ENCODE peak calls at places on chromosomes 7 and 10, in four cellular contexts. X, B, J and G are unnamed samples.

GRCh38 chr7:130063036-130063435 is 7.3 kb upstream of the KLHDC10 start:
- DNase-seq in X (peak), J (peak), B (peak), G (peak)

GRCh38 chr7:82859106-82859850 is 303.4 kb downstream of the PCLO start:
- DNase-seq in B (no peak), J (no peak), X (no peak), G (peak)

GRCh38 chr10:14758994-14759664 is 15.6 kb downstream of the FAM107B start:
- DNase-seq in J (no peak), B (peak), X (no peak), G (no peak)

GRCh38 chr10:29951441-29951931 is 107.9 kb downstream of the JCAD start:
- DNase-seq in B (no peak), X (peak), J (peak), G (peak)

GRCh38 chr7:143514995-143515735 is 37.5 kb downstream of the TAS2R41 start:
- DNase-seq in J (no peak), X (peak), B (no peak), G (peak)

GRCh38 chr7:131232768-131233167 is 94.9 kb upstream of the MKLN1 start:
- DNase-seq in X (no peak), J (no peak), B (no peak), G (no peak)

GRCh38 chr7:128364166-128364565 is 2.7 kb upstream of the PRRT4 start:
- DNase-seq in B (no peak), J (no peak), X (no peak), G (no peak)

GRCh38 chr7:48438196-48438595 is 266.9 kb downstream of the ABCA13 start:
- DNase-seq in J (peak), X (no peak), B (no peak), G (peak)

GRCh38 chr10:97277551-97277950 is 14.9 kb downstream of the ARHGAP19 start:
- DNase-seq in B (no peak), J (no peak), X (no peak), G (no peak)

GRCh38 chr10:6140965-6141295 is 52.1 kb downstream of the RBM17 start:
- DNase-seq in J (no peak), B (no peak), X (no peak), G (no peak)

GRCh38 chr10:6141296-6142151 is 52.7 kb downstream of the RBM17 start:
- DNase-seq in J (peak), B (no peak), X (peak), G (peak)

GRCh38 chr10:6139470-6139869 is 50.6 kb downstream of the RBM17 start:
- DNase-seq in X (no peak), B (no peak), J (no peak), G (no peak)

GRCh38 chr10:6138456-6138855 is 49.6 kb downstream of the RBM17 start:
- DNase-seq in B (no peak), J (no peak), X (no peak), G (no peak)

DNA sequence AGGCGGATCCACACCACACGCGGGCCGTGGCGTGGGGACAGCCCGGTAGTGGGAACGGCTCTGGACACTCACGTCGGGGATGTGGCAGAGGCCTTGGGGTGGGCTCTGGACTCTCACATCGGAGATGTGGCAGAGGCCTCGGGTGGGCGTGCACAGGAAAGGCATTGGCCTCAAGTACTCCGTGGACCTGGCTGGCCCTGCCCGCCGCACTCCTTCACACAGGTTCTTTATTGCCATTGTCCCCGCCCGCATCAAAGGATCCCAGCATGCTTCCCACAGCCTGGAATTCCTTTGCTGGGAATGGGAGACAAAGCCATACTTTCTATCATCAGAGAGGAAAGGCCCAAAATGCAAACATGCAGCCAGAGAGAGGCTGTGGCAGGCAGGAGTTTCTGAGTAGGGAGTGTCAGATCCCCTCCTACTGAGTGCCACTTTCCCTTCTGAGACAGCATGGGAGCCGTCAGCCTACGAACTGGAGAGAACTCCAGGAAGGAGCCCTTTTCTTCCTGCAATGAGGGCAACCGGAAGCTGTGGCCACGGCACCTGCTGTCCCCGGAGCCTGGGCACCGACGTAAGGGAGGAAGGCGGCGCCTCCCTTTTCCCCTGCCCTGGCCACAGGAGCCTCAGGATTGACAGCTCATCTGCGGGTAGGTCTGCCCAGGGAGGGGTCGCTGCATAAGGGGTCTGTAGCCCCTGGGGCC is 51.5 kb downstream of the RBM17 start:
- DNase-seq in X (no peak), J (no peak), B (peak), G (no peak)
- H3K4me3 ChIP-seq in X (no peak), J (no peak), B (no peak), G (no peak)

DNA sequence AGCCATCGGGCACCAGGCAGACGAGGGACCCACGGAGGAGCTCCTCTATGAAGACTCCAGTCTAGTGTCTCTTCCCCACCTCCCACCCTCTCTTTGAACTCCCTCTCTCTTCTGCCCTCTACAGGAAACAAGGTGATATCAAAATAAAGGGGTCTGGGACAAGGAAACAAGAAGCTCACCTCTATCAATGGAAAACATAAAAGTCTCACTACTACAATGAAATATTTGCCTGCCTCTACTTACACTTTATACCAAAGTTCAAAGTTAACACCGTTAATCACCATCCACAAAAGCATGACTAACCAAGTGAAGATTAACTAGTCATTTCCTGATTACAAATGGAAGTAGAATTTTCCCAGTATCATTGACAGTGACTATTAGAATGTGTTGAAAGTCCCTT is 82.2 kb downstream of the PARD3 start:
- DNase-seq in J (no peak), B (no peak), X (peak), G (no peak)
- TF ChIP-seq CTCF in J (no peak), B (no peak), X (peak), G (peak)

GRCh38 chr7:13948019-13948781 is 41.3 kb downstream of the ETV1 start:
- DNase-seq in J (no peak), X (no peak), B (no peak), G (no peak)

GRCh38 chr7:13949450-13949849 is 40.0 kb downstream of the ETV1 start:
- DNase-seq in B (no peak), J (no peak), X (no peak), G (no peak)

GRCh38 chr7:13952921-13953320 is 36.5 kb downstream of the ETV1 start:
- DNase-seq in X (no peak), J (no peak), B (no peak), G (no peak)

GRCh38 chr7:13947535-13947934 is 41.9 kb downstream of the ETV1 start:
- DNase-seq in B (no peak), J (no peak), X (no peak), G (no peak)

DNA sequence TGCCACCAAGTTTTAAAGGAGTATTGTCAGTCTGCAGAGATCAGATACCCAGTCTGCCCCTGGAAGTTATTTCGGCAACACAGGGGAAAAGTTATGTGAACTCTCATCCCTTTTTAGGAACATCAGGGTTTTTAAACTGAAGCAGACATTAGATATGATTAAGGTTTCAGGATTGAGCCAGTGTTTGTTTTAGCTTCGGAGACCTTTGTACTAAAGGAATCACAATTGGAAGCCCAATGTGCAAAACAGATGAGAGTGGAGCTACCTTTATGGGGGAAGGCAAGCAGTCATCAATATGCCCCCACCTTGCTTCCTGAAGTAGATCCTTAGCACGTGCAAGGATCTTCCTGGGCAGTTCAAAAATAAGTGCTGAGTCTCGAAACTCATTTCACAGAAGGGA is 39.5 kb downstream of the ETV1 start:
- DNase-seq in J (no peak), X (no peak), B (no peak), G (no peak)
- H3K4me3 ChIP-seq in J (no peak), X (no peak), B (no peak), G (no peak)

GRCh38 chr7:99440195-99440594 is 1.5 kb downstream of the CPSF4 start:
- DNase-seq in J (peak), B (no peak), X (peak), G (peak)

GRCh38 chr7:99437946-99438572 is 539 bp downstream of the PTCD1 start:
- DNase-seq in X (no peak), J (no peak), B (no peak), G (peak)

GRCh38 chr7:99433158-99433557 is 5.4 kb downstream of the PTCD1 start:
- DNase-seq in J (no peak), B (no peak), X (no peak), G (no peak)

GRCh38 chr7:99438573-99439480 is at the start of the genes CPSF4 and PTCD1:
- DNase-seq in J (peak), B (peak), X (peak), G (peak)
- TF ChIP-seq CTCF in J (no peak), B (no peak), X (no peak), G (no peak)

GRCh38 chr10:132555648-132556575 is 18.3 kb downstream of the INPP5A start:
- DNase-seq in J (no peak), X (no peak), B (no peak), G (no peak)
- H3K4me3 ChIP-seq in J (no peak), X (no peak), B (no peak), G (no peak)

GRCh38 chr7:106732045-106732444 is 71.1 kb upstream of the CCDC71L start:
- DNase-seq in J (no peak), B (no peak), X (no peak), G (no peak)

GRCh38 chr7:106735637-106736036 is 74.7 kb upstream of the CCDC71L start:
- DNase-seq in J (no peak), B (no peak), X (no peak), G (no peak)

GRCh38 chr7:106736508-106737201 is 75.7 kb upstream of the CCDC71L start:
- DNase-seq in B (peak), J (peak), X (peak), G (peak)

GRCh38 chr7:106736123-106736507 is 75.2 kb upstream of the CCDC71L start:
- DNase-seq in B (no peak), J (no peak), X (no peak), G (no peak)

DNA sequence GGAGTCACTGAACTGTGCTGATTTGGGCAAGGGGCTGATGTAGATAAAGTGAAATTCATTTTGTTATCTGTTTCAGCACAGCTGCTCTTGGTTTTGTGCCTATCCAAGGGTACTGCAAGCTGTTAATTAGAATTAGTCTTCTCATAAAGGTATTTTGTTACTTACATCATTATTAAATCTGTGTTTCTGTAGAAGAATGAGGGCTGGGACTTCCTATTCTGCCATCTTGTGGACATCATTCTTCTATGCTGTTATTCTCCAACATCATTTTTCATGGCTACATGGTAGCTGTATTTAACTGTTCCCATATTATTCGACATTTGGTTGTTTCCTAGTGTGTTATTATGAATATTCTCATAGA is 76.2 kb upstream of the CCDC71L start:
- DNase-seq in X (peak), B (no peak), J (peak), G (peak)
- TF ChIP-seq CTCF in X (peak), B (no peak), J (peak), G (peak)

GRCh38 chr7:155881471-155882350 is 69.4 kb upstream of the SHH start:
- DNase-seq in J (no peak), B (no peak), X (no peak), G (no peak)
- H3K4me3 ChIP-seq in J (no peak), B (no peak), X (no peak), G (no peak)